ENCODE peak calls at places on chromosome 3, in eight cellular contexts. X is LoVo, L is Karpas-422, A is GM03348, K is NCI-H1694 treated with DMSO at 0.1 percent for 48 hours, Q is WTC11, C is germinal center, M is esophagus squamous epithelium. G is an unnamed sample.

GRCh38 chr3:73070675-73071575 is 9.5 kb downstream of the EBLN2 start:
- DNase-seq in Q (no peak), L (no peak), X (no peak), M (no peak), C (no peak), K (no peak), A (peak; percentile 67), G (no peak)

GRCh38 chr3:196992461-196993065 is 23.9 kb upstream of the PIGZ start:
- DNase-seq in M (no peak), A (no peak), L (no peak), Q (no peak), C (no peak), X (no peak), K (no peak), G (no peak)

GRCh38 chr3:55482496-55483195 is 4.5 kb downstream of the WNT5A start:
- DNase-seq in C (peak; percentile 48), Q (peak; percentile 58), K (no peak), L (no peak), A (peak; percentile 49), X (no peak), M (no peak), G (no peak)

GRCh38 chr3:71428841-71429609 is 154.5 kb downstream of the FOXP1 start:
- DNase-seq in M (no peak), A (peak; percentile 62), C (no peak), L (no peak), K (no peak), Q (no peak), X (no peak), G (no peak)

GRCh38 chr3:13394363-13394762 is 25.8 kb downstream of the NUP210 start:
- DNase-seq in M (no peak), Q (no peak), L (no peak), K (no peak), C (no peak), A (no peak), X (no peak), G (no peak)

GRCh38 chr3:8663177-8664061 is 18.8 kb upstream of the SSUH2 start:
- DNase-seq in L (peak; percentile 82), M (no peak), C (peak; percentile 65), K (peak; percentile 1), A (peak; percentile 90), Q (peak; percentile 95), X (peak; percentile 58), G (no peak)

GRCh38 chr3:196501316-196502064 is 2.1 kb downstream of the RNF168 start:
- DNase-seq in A (no peak), C (no peak), M (no peak), L (peak; percentile 78), K (peak; percentile 15), X (no peak), Q (no peak), G (no peak)

GRCh38 chr3:158261371-158261991 is 151.6 kb downstream of the RSRC1 start:
- DNase-seq in X (no peak), A (no peak), M (no peak), Q (no peak), K (no peak), L (peak; percentile 73), C (no peak), G (no peak)

GRCh38 chr3:45690331-45691035 is 1.3 kb downstream of the SACM1L start:
- DNase-seq in M (no peak), L (peak; percentile 62), Q (no peak), A (no peak), C (no peak), K (no peak), X (no peak), G (no peak)

G was measured in cerebellar nuclear complex.